ENCODE peak calls at places on chromosomes 2 and 18, in five cellular contexts. H is A549, R is tibial nerve, B is suprapubic skin, X is K562. J is an unnamed sample.

GRCh38 chr2:45008296-45009129 is 739 bp downstream of the SIX2 start:
- DNase-seq in H (no peak), R (no peak), B (no peak), X (no peak), J (no peak)

GRCh38 chr2:181307203-181307991 is 149.8 kb upstream of the ITGA4 start:
- DNase-seq in H (no peak), R (no peak), B (no peak), X (no peak), J (no peak)

GRCh38 chr2:207828361-207829057 is 58.8 kb upstream of the FZD5 start:
- DNase-seq in H (no peak), R (no peak), B (no peak), X (no peak), J (no peak)

GRCh38 chr2:213232649-213233437 is 51.4 kb upstream of the SPAG16 start:
- DNase-seq in H (no peak), R (no peak), B (no peak), X (no peak), J (no peak)

GRCh38 chr2:178523596-178524134 is 43.4 kb downstream of the PLEKHA3 start:
- DNase-seq in H (no peak), R (no peak), B (no peak), X (no peak), J (no peak)

GRCh38 chr18:79007440-79007839 is 27.8 kb downstream of the SALL3 start:
- DNase-seq in H (no peak), R (no peak), B (no peak), X (no peak), J (no peak)

GRCh38 chr18:32139835-32140283 is 48.2 kb downstream of the RNF138 start:
- DNase-seq in H (no peak), R (no peak), B (no peak), X (no peak), J (no peak)

GRCh38 chr18:44693030-44693784 is 12.5 kb downstream of the SETBP1 start:
- DNase-seq in H (peak), R (no peak), B (no peak), X (no peak), J (no peak)

GRCh38 chr2:236352761-236353593 is 88.8 kb upstream of the ASB18 start:
- DNase-seq in H (peak), R (peak), B (no peak), X (peak), J (no peak)

GRCh38 chr2:239886781-239887180 is 138.4 kb downstream of the NDUFA10 start:
- DNase-seq in H (no peak), R (no peak), B (no peak), X (no peak), J (no peak)

GRCh38 chr18:51614967-51615571 is 417.6 kb upstream of the MEX3C start:
- DNase-seq in H (peak), R (no peak), B (no peak), X (no peak), J (no peak)

GRCh38 chr2:150373374-150373773 is 114.1 kb downstream of the RND3 start:
- DNase-seq in H (no peak), R (no peak), B (no peak), X (no peak), J (no peak)

GRCh38 chr2:173598525-173598924 is 243.9 kb downstream of the CDCA7 start:
- DNase-seq in H (no peak), R (no peak), B (no peak), X (no peak), J (no peak)

GRCh38 chr2:73896362-73897239 is 3.8 kb downstream of the ACTG2 start:
- DNase-seq in H (no peak), R (peak), B (peak), X (no peak), J (peak)

GRCh38 chr18:46411862-46412690 is 244.9 kb downstream of the LOXHD1 start:
- DNase-seq in H (no peak), R (no peak), B (no peak), X (no peak), J (peak)

GRCh38 chr2:232315049-232315922 is 63.3 kb upstream of the ALPP start:
- DNase-seq in H (no peak), R (peak), B (no peak), X (no peak), J (peak)

GRCh38 chr2:132621131-132621875 is 48.7 kb downstream of the LYPD1 start:
- DNase-seq in H (no peak), R (no peak), B (no peak), X (no peak), J (no peak)

GRCh38 chr2:127056086-127056485 is 50.9 kb downstream of the BIN1 start:
- DNase-seq in H (no peak), R (no peak), B (no peak), X (no peak), J (no peak)

GRCh38 chr2:1784087-1784486 is 39.8 kb upstream of the PXDN start:
- DNase-seq in H (no peak), R (no peak), B (peak), X (no peak), J (no peak)

GRCh38 chr2:240095556-240096523 is 40.3 kb downstream of the COPS9 start:
- DNase-seq in H (no peak), R (no peak), B (no peak), X (no peak), J (no peak)

GRCh38 chr2:174643356-174643755 is 45.8 kb upstream of the WIPF1 start:
- DNase-seq in H (no peak), R (no peak), B (no peak), X (no peak), J (no peak)

GRCh38 chr2:189763908-189764661 is 1.5 kb upstream of the OSGEPL1 start:
- DNase-seq in H (peak), R (no peak), B (no peak), X (no peak), J (no peak)

GRCh38 chr2:180367831-180368230 is 360.7 kb upstream of the CWC22 start:
- DNase-seq in H (peak), R (no peak), B (no peak), X (no peak), J (no peak)

GRCh38 chr18:37520508-37520907 is 45.1 kb downstream of the CELF4 start:
- DNase-seq in H (no peak), R (no peak), B (no peak), X (no peak), J (no peak)

GRCh38 chr18:70553245-70553960 is 264.6 kb downstream of the SOCS6 start:
- DNase-seq in H (no peak), R (no peak), B (no peak), X (no peak), J (no peak)

GRCh38 chr2:60964651-60965513 is 52.6 kb upstream of the PEX13 start:
- DNase-seq in H (no peak), R (no peak), B (no peak), X (no peak), J (no peak)

GRCh38 chr2:144886847-144887246 is 366.9 kb upstream of the ZEB2 start:
- DNase-seq in H (no peak), R (peak), B (peak), X (no peak), J (peak)

GRCh38 chr2:128894896-128895295 is 576.2 kb upstream of the HS6ST1 start:
- DNase-seq in H (no peak), R (no peak), B (no peak), X (no peak), J (no peak)

GRCh38 chr2:145006957-145007672 is 487.2 kb upstream of the ZEB2 start:
- DNase-seq in H (peak), R (peak), B (peak), X (no peak), J (no peak)

GRCh38 chr2:45585267-45585861 is 25.7 kb downstream of the SRBD1 start:
- DNase-seq in H (peak), R (peak), B (no peak), X (no peak), J (no peak)

GRCh38 chr2:168526641-168527040 is 70.6 kb downstream of the CERS6 start:
- DNase-seq in H (no peak), R (peak), B (no peak), X (no peak), J (peak)

GRCh38 chr18:38330573-38330972 is 765.0 kb upstream of the CELF4 start:
- DNase-seq in H (no peak), R (no peak), B (no peak), X (no peak), J (no peak)

GRCh38 chr2:181178823-181179412 is 198.5 kb downstream of the UBE2E3 start:
- DNase-seq in H (peak), R (no peak), B (no peak), X (peak), J (no peak)

GRCh38 chr2:177340158-177340557 is 52.4 kb upstream of the AGPS start:
- DNase-seq in H (no peak), R (no peak), B (no peak), X (no peak), J (no peak)

GRCh38 chr2:121902171-121902591 is 146.7 kb downstream of the TSN start:
- DNase-seq in H (no peak), R (peak), B (no peak), X (peak), J (no peak)
- TF ChIP-seq EP300 in H (no peak), R (no peak), B (no peak), X (no peak), J (no peak)

GRCh38 chr2:223957092-223957851 is at the start of gene MRPL44:
- DNase-seq in H (peak), R (peak), B (peak), X (peak), J (peak)
- TF ChIP-seq POLR2A in H (peak), R (peak), B (no peak), X (peak), J (peak)

GRCh38 chr2:64296695-64297346 is 152.6 kb upstream of the PELI1 start:
- DNase-seq in H (no peak), R (no peak), B (no peak), X (no peak), J (no peak)

GRCh38 chr2:64296150-64296500 is 151.9 kb upstream of the PELI1 start:
- DNase-seq in H (no peak), R (no peak), B (no peak), X (no peak), J (no peak)

GRCh38 chr2:64298161-64298560 is 153.9 kb upstream of the PELI1 start:
- DNase-seq in H (no peak), R (no peak), B (no peak), X (no peak), J (no peak)

GRCh38 chr2:64291181-64291580 is 147.0 kb upstream of the PELI1 start:
- DNase-seq in H (peak), R (no peak), B (no peak), X (no peak), J (no peak)

GRCh38 chr2:64295326-64296149 is 151.3 kb upstream of the PELI1 start:
- DNase-seq in H (no peak), R (no peak), B (no peak), X (no peak), J (no peak)
- TF ChIP-seq EP300 in H (no peak), R (no peak), B (no peak), X (no peak), J (no peak)

GRCh38 chr2:55418512-55419235 is 982 bp downstream of the CCDC88A start:
- DNase-seq in H (peak), R (peak), B (no peak), X (peak), J (no peak)

GRCh38 chr2:55420901-55421300 is 1.2 kb upstream of the CCDC88A start:
- DNase-seq in H (no peak), R (no peak), B (no peak), X (no peak), J (no peak)

GRCh38 chr2:55419236-55419513 is 481 bp downstream of the CCDC88A start:
- DNase-seq in H (peak), R (peak), B (no peak), X (peak), J (no peak)

GRCh38 chr2:55420244-55420713 is 623 bp upstream of the CCDC88A start:
- DNase-seq in H (no peak), R (no peak), B (no peak), X (no peak), J (no peak)

GRCh38 chr2:55419514-55420243 is at the start of gene CCDC88A:
- DNase-seq in H (peak), R (peak), B (peak), X (peak), J (peak)
- TF ChIP-seq POLR2A in H (peak), R (peak), B (no peak), X (peak), J (peak)

GRCh38 chr2:15762449-15762848 is 170.8 kb downstream of the DDX1 start:
- DNase-seq in H (no peak), R (no peak), B (no peak), X (no peak), J (no peak)
- TF ChIP-seq EP300 in H (no peak), R (no peak), B (no peak), X (no peak), J (no peak)

GRCh38 chr2:33529771-33530481 is 53.5 kb downstream of the RASGRP3 start:
- DNase-seq in H (peak), R (no peak), B (no peak), X (peak), J (no peak)

GRCh38 chr2:33532146-33532545 is 55.7 kb downstream of the RASGRP3 start:
- DNase-seq in H (no peak), R (no peak), B (no peak), X (no peak), J (no peak)

GRCh38 chr2:33532966-33533365 is 56.5 kb downstream of the RASGRP3 start:
- DNase-seq in H (no peak), R (no peak), B (no peak), X (no peak), J (no peak)

GRCh38 chr2:33530614-33531344 is 54.3 kb downstream of the RASGRP3 start:
- DNase-seq in H (no peak), R (no peak), B (no peak), X (no peak), J (no peak)

DNA sequence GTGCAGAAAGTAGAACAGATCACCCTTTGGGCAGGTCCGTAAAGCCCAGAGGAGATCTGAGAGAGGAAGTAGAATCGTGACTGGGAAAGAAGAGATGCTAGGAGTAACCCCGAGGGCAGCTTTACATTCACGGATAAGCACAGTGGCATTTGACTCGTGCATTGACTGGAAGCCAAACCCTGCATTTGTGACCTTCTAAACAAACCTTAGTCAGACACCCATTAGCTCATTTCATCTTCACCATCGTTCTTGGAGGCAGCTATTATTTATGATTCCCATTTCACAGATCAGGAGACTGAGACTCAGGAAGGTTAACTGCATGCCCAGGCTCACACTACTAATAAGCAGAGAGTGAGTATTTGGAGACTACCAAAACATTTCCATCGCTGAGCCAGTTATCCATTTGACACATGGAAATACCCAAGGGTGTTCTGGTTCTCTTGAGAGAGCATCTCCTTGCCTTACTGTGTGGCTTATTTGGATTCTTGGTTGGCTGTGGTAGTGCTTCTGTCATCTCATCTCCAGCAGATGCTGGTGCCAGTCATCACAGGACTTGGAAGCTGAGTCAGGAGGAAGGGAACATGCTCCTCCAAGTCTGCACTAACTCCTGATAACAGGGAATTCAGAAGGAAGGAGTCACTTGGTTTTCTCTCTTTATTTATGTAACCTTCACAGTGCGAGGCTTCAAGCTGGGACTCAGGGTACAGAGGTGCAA is 55.1 kb downstream of the RASGRP3 start:
- DNase-seq in H (no peak), R (no peak), B (no peak), X (no peak), J (no peak)
- TF ChIP-seq POLR2A in H (no peak), R (no peak), B (no peak), X (no peak), J (no peak)